ENCODE peak calls at places on chromosomes 6 and 20, in six cellular contexts. One of them, this sample, is unnamed.

GRCh38 chr6:147506704-147507114 is 1.8 kb upstream of the SAMD5 start:
- DNase-seq in testis: peak; percentile 84
- DNase-seq in CD8-positive, alpha-beta T cell: no peak
- DNase-seq in SJSA1: peak; percentile 82
- DNase-seq in aorta: peak; percentile 75
- DNase-seq in A673: peak; percentile 83
- DNase-seq in this sample: peak; percentile 51

GRCh38 chr6:11685411-11686093 is 93.1 kb downstream of the ADTRP start:
- DNase-seq in CD8-positive, alpha-beta T cell: no peak
- DNase-seq in aorta: no peak
- DNase-seq in SJSA1: peak; percentile 84
- DNase-seq in A673: peak; percentile 9
- DNase-seq in testis: no peak
- DNase-seq in this sample: no peak

GRCh38 chr6:13733178-13733851 is 21.7 kb upstream of the RANBP9 start:
- DNase-seq in aorta: peak; percentile 59
- DNase-seq in CD8-positive, alpha-beta T cell: no peak
- DNase-seq in SJSA1: peak; percentile 34
- DNase-seq in A673: peak; percentile 72
- DNase-seq in testis: peak; percentile 84
- DNase-seq in this sample: peak; percentile 78

GRCh38 chr6:87203448-87204023 is 48.2 kb downstream of the ZNF292 start:
- DNase-seq in SJSA1: no peak
- DNase-seq in CD8-positive, alpha-beta T cell: no peak
- DNase-seq in A673: no peak
- DNase-seq in testis: no peak
- DNase-seq in aorta: no peak
- DNase-seq in this sample: no peak

GRCh38 chr20:17023811-17024210 is 203.0 kb upstream of the PCSK2 start:
- DNase-seq in SJSA1: peak; percentile 60
- DNase-seq in aorta: no peak
- DNase-seq in A673: no peak
- DNase-seq in testis: no peak
- DNase-seq in CD8-positive, alpha-beta T cell: no peak
- DNase-seq in this sample: no peak

GRCh38 chr6:72826033-72826432 is 204.2 kb downstream of the KCNQ5 start:
- DNase-seq in SJSA1: peak; percentile 9
- DNase-seq in testis: no peak
- DNase-seq in A673: no peak
- DNase-seq in aorta: no peak
- DNase-seq in CD8-positive, alpha-beta T cell: no peak
- DNase-seq in this sample: no peak

GRCh38 chr20:11912013-11912663 is 5.6 kb upstream of the BTBD3 start:
- DNase-seq in A673: peak; percentile 47
- DNase-seq in aorta: no peak
- DNase-seq in SJSA1: no peak
- DNase-seq in CD8-positive, alpha-beta T cell: no peak
- DNase-seq in testis: no peak
- DNase-seq in this sample: no peak

GRCh38 chr6:38152620-38153019 is 333.1 kb downstream of the ZFAND3 start:
- DNase-seq in SJSA1: no peak
- DNase-seq in aorta: no peak
- DNase-seq in testis: no peak
- DNase-seq in A673: no peak
- DNase-seq in CD8-positive, alpha-beta T cell: no peak
- DNase-seq in this sample: no peak

GRCh38 chr6:122798099-122798641 is 9.1 kb downstream of the SMPDL3A start:
- DNase-seq in CD8-positive, alpha-beta T cell: no peak
- DNase-seq in SJSA1: peak; percentile 79
- DNase-seq in testis: no peak
- DNase-seq in aorta: no peak
- DNase-seq in A673: no peak
- DNase-seq in this sample: no peak

GRCh38 chr6:158232445-158233213 is 64.5 kb downstream of the GTF2H5 start:
- DNase-seq in A673: peak; percentile 72
- DNase-seq in testis: peak; percentile 68
- DNase-seq in CD8-positive, alpha-beta T cell: peak; percentile 66
- DNase-seq in SJSA1: peak; percentile 61
- DNase-seq in aorta: peak; percentile 66
- DNase-seq in this sample: peak; percentile 75

GRCh38 chr6:134480593-134480992 is 162.7 kb upstream of the SGK1 start:
- DNase-seq in A673: peak; percentile 14
- DNase-seq in aorta: no peak
- DNase-seq in CD8-positive, alpha-beta T cell: no peak
- DNase-seq in SJSA1: no peak
- DNase-seq in testis: no peak
- DNase-seq in this sample: no peak

GRCh38 chr6:31396422-31397152 is 6.8 kb upstream of the MICA start:
- DNase-seq in CD8-positive, alpha-beta T cell: peak; percentile 91
- DNase-seq in aorta: peak; percentile 89
- DNase-seq in SJSA1: peak; percentile 56
- DNase-seq in A673: peak; percentile 82
- DNase-seq in testis: peak; percentile 89
- DNase-seq in this sample: peak; percentile 89

GRCh38 chr6:168217216-168217879 is 102.2 kb downstream of the DACT2 start:
- DNase-seq in SJSA1: no peak
- DNase-seq in CD8-positive, alpha-beta T cell: peak; percentile 25
- DNase-seq in aorta: no peak
- DNase-seq in A673: no peak
- DNase-seq in testis: no peak
- DNase-seq in this sample: no peak

GRCh38 chr20:15763344-15763743 is 809.9 kb downstream of the KIF16B start:
- DNase-seq in SJSA1: no peak
- DNase-seq in CD8-positive, alpha-beta T cell: no peak
- DNase-seq in testis: no peak
- DNase-seq in aorta: no peak
- DNase-seq in A673: no peak
- DNase-seq in this sample: no peak

GRCh38 chr6:133939778-133940667 is 13.0 kb upstream of the TBPL1 start:
- DNase-seq in aorta: no peak
- DNase-seq in CD8-positive, alpha-beta T cell: no peak
- DNase-seq in SJSA1: no peak
- DNase-seq in A673: no peak
- DNase-seq in testis: no peak
- DNase-seq in this sample: no peak

GRCh38 chr6:5541025-5541424 is 279.7 kb downstream of the FARS2 start:
- DNase-seq in A673: no peak
- DNase-seq in SJSA1: no peak
- DNase-seq in testis: no peak
- DNase-seq in aorta: no peak
- DNase-seq in CD8-positive, alpha-beta T cell: no peak
- DNase-seq in this sample: no peak

GRCh38 chr20:4041748-4042411 is 26.5 kb upstream of the RNF24 start:
- DNase-seq in testis: peak; percentile 51
- DNase-seq in SJSA1: no peak
- DNase-seq in CD8-positive, alpha-beta T cell: no peak
- DNase-seq in A673: no peak
- DNase-seq in aorta: peak; percentile 82
- DNase-seq in this sample: peak; percentile 71

GRCh38 chr6:20706293-20707165 is 172.3 kb downstream of the CDKAL1 start:
- DNase-seq in A673: peak; percentile 74
- DNase-seq in CD8-positive, alpha-beta T cell: no peak
- DNase-seq in SJSA1: no peak
- DNase-seq in testis: no peak
- DNase-seq in aorta: no peak
- DNase-seq in this sample: no peak

GRCh38 chr6:30107756-30108155 is 5.1 kb downstream of the TRIM31 start:
- DNase-seq in CD8-positive, alpha-beta T cell: no peak
- DNase-seq in testis: no peak
- DNase-seq in SJSA1: no peak
- DNase-seq in A673: no peak
- DNase-seq in aorta: no peak
- DNase-seq in this sample: no peak

DNA sequence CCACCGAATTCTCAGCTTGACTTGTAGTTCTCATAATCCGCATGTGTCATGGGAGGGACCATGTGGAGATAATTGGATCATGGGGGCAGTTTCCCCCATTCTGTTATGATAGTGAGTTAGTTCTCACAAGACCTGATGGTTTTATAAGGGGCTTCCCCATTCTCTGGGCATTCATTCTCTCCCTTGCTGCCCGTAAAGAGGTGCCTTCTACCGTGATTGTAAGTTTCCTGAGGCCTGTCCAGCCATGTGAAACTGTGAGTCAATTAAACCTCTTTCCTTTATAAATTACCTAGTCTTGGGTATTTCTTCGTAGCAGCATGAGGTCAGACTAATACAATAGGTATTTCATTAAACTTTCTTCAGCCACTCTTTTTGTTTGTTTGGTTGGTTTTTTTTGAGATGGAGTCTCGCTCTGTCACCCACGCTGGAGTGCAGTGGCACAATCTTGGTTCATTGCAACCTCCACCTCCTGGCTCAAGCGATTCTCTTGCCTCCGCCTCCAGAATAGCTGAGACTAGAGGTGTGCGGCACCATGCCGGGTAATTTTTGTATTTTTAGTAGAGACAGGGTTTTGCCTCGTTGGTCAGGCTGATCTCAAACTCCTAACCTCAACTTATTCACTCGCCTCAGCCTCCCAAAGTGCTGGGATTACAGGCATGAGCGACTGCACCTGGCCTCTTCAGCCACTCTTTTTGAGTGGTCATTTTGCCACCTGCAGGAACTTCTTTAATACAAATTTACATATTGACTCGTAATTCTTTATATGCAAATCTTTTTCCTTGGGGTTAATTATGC is 36.3 kb downstream of the GSTA2 start:
- DNase-seq in A673: no peak
- DNase-seq in SJSA1: no peak
- DNase-seq in testis: no peak
- DNase-seq in aorta: no peak
- DNase-seq in CD8-positive, alpha-beta T cell: no peak
- DNase-seq in this sample: no peak
- H3K27ac ChIP-seq in A673: no peak overlapping the region
- H3K27ac ChIP-seq in SJSA1: no peak overlapping the region
- H3K27ac ChIP-seq in testis: no peak overlapping the region
- H3K27ac ChIP-seq in aorta: no peak overlapping the region
- H3K27ac ChIP-seq in CD8-positive, alpha-beta T cell: no peak overlapping the region
- H3K27ac ChIP-seq in this sample: peak overlapping the region; percentile 9

GRCh38 chr20:36845288-36845969 is 30.5 kb upstream of the TLDC2 start:
- DNase-seq in A673: peak; percentile 69
- DNase-seq in aorta: no peak
- DNase-seq in testis: no peak
- DNase-seq in SJSA1: no peak
- DNase-seq in CD8-positive, alpha-beta T cell: no peak
- DNase-seq in this sample: no peak
- H3K4me1 ChIP-seq in A673: peaks cover 42% of the 10 kb centered on the region
- H3K4me1 ChIP-seq in aorta: no peaks in the 10 kb centered on the region
- H3K4me1 ChIP-seq in testis: peaks cover 48% of the 10 kb centered on the region
- H3K4me1 ChIP-seq in SJSA1: peaks cover 46% of the 10 kb centered on the region
- H3K4me1 ChIP-seq in CD8-positive, alpha-beta T cell: peaks cover 18% of the 10 kb centered on the region
- H3K4me1 ChIP-seq in this sample: peaks cover 63% of the 10 kb centered on the region

DNA sequence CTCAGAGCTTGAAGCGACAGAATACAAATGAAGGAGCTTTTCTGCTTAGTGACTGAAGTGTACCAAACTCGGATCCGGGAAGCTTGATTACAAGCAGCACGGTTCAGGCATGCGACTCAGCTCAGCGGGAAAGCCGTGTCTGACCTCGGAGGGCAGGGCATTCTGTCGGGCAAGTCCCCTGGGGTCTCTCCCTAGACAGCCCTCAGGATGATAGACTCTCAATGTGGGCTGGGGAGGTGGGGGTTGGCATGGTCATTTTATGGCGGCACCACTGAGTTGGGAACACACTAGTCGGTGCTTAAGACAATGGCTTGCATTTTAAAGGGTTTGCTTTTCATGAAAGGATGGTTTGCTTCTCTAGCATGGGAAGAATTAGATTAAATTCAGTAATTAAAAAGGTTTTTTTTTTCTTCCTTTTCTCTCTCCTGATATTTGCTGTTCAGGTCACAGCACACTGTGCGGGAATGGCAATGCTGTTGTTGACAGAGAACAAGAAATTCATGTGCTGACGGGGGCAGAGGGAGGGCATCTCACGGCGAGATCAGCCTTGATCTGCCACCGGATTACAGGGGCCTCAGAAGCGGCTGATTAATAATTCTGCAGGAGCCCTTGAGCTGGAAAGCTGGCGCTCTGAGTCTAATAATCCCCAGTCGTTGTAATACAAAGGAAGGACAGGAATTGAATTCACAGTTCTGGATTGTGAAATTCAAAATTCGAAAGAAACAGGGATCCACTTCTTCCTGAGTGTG is 80.7 kb upstream of the TRAF3IP2 start:
- DNase-seq in CD8-positive, alpha-beta T cell: no peak
- DNase-seq in aorta: no peak
- DNase-seq in SJSA1: no peak
- DNase-seq in A673: peak; percentile 24
- DNase-seq in testis: no peak
- DNase-seq in this sample: no peak
- H3K27ac ChIP-seq in CD8-positive, alpha-beta T cell: no peak overlapping the region
- H3K27ac ChIP-seq in aorta: no peak overlapping the region
- H3K27ac ChIP-seq in SJSA1: no peak overlapping the region
- H3K27ac ChIP-seq in A673: no peak overlapping the region
- H3K27ac ChIP-seq in testis: no peak overlapping the region
- H3K27ac ChIP-seq in this sample: no peak overlapping the region

DNA sequence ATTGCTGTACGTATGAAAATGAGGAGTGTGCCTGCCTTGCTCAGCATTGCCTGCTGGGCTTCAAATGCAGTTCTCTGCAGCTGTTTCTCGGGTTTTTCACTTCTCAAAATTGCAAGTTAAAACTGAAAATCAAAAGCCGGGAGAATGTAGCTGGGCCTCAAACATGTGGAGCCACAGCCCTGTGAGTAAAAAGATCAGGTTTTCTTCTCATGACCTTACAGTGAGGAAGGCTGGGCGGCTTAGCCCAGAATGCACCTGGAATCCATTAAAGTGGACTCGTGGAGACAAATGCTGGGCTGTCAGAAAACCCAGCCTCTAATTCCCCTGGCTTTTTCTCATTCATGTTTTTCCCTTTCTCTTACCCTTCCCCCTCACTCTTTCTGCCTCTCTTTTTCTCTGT is 34.4 kb downstream of the DSE start:
- DNase-seq in SJSA1: no peak
- DNase-seq in testis: peak; percentile 24
- DNase-seq in CD8-positive, alpha-beta T cell: no peak
- DNase-seq in aorta: no peak
- DNase-seq in A673: no peak
- DNase-seq in this sample: no peak
- H3K4me1 ChIP-seq in SJSA1: peaks cover 25% of the 10 kb centered on the region
- H3K4me1 ChIP-seq in testis: peaks cover 6% of the 10 kb centered on the region
- H3K4me1 ChIP-seq in CD8-positive, alpha-beta T cell: no peaks in the 10 kb centered on the region
- H3K4me1 ChIP-seq in aorta: peaks cover 3% of the 10 kb centered on the region
- H3K4me1 ChIP-seq in A673: peaks cover 26% of the 10 kb centered on the region
- H3K4me1 ChIP-seq in this sample: peaks cover 38% of the 10 kb centered on the region

This sample was measured in tibial artery.